ENCODE peak calls at places on chromosome 17, in ten cellular contexts. S is tibial nerve, Z is stomach, E is AG10803, B is adrenal gland, C is fibroblast of lung, K is thoracic aorta, A is RWPE1, V is cardiac muscle cell, G is transverse colon. F is an unnamed sample.
A peak's percentile ranks its signal among the peaks of the same experiment; 100 is the strongest.

GRCh38 chr17:81966343-81967243 is 5.6 kb upstream of the NOTUM start:
- DNase-seq in C (no peak), A (no peak), V (peak; percentile 79), E (peak; percentile 66), B (peak; percentile 58), K (no peak), S (no peak), G (peak; percentile 70), Z (peak; percentile 59), F (no peak)

GRCh38 chr17:75909051-75909811 is 4.5 kb upstream of the MRPL38 start:
- DNase-seq in B (no peak), V (no peak), S (no peak), Z (peak; percentile 53), G (no peak), E (no peak), C (no peak), K (no peak), A (no peak), F (no peak)

GRCh38 chr17:35338230-35338629 is 35.2 kb downstream of the SLFN11 start:
- DNase-seq in S (no peak), V (no peak), G (no peak), C (no peak), E (no peak), K (no peak), Z (no peak), B (no peak), A (no peak), F (no peak)

GRCh38 chr17:76542566-76542971 is 2.7 kb downstream of the PRCD start:
- DNase-seq in K (no peak), C (no peak), B (no peak), Z (no peak), G (no peak), A (no peak), V (no peak), E (no peak), S (no peak), F (no peak)

GRCh38 chr17:28180449-28180848 is 138.0 kb downstream of the NLK start:
- DNase-seq in Z (no peak), G (no peak), B (no peak), A (no peak), K (no peak), E (peak; percentile 56), V (peak; percentile 49), S (no peak), C (peak; percentile 56), F (no peak)

GRCh38 chr17:55416000-55416399 is 5.6 kb downstream of the MMD start:
- DNase-seq in A (no peak), V (no peak), Z (no peak), S (no peak), E (no peak), K (no peak), G (no peak), B (no peak), C (no peak), F (no peak)

GRCh38 chr17:65261682-65262636 is 124.8 kb downstream of the RGS9 start:
- DNase-seq in S (no peak), C (peak; percentile 37), B (no peak), E (peak; percentile 46), K (no peak), Z (no peak), V (peak; percentile 44), A (no peak), G (no peak), F (peak; percentile 5)

GRCh38 chr17:78952706-78953105 is 27.0 kb downstream of the LGALS3BP start:
- DNase-seq in S (no peak), E (no peak), G (no peak), K (no peak), V (no peak), B (no peak), C (no peak), A (no peak), Z (no peak), F (no peak)

GRCh38 chr17:79513805-79514535 is 96.9 kb downstream of the RBFOX3 start:
- DNase-seq in K (no peak), E (no peak), B (no peak), A (no peak), S (no peak), V (no peak), Z (no peak), C (no peak), G (no peak), F (no peak)

DNA sequence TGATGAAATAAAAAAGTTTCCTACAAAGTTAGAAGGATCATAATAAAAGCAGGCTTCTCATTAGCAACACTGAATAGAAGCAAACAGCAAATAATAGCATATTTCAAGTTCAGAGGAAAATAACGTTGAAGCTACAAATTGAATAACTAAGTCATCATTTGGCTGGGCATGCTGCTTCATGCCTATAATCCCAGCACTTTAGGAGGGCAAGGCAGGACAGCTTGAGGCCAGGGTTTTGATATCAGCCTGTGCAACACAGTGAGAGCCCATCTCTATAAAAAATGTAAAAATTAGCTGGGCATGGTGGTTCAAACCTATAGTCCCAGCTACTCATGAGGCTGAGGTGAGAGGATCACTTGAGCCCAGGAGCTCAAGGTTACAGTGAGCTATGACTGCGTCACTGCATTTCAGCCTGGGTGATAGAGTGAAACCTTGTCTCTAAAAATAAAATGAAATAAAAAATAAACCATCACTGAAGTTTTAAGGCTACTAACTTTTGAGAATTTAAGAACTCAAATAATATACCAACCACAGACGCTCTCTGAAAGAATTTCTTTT is 25.5 kb downstream of the NCOR1 start:
- DNase-seq in E (no peak), S (no peak), B (no peak), C (no peak), G (no peak), V (no peak), K (no peak), A (peak; percentile 13), Z (no peak), F (no peak)
- TF ChIP-seq CTCF in E (no peak), S (no peak), B (no peak), C (no peak), G (no peak), V (no peak), K (no peak), A (no peak), Z (no peak), F (no peak)

GRCh38 chr17:30236297-30236624 is 764 bp upstream of the SLC6A4 start:
- DNase-seq in E (no peak), V (no peak), C (no peak), G (no peak), A (no peak), S (no peak), B (no peak), K (no peak), Z (no peak), F (no peak)

GRCh38 chr17:30237296-30238002 is 2.0 kb upstream of the SLC6A4 start:
- DNase-seq in A (no peak), E (no peak), C (no peak), B (no peak), V (no peak), G (no peak), S (no peak), K (no peak), Z (no peak), F (no peak)

GRCh38 chr17:30238003-30238344 is 2.5 kb upstream of the SLC6A4 start:
- DNase-seq in G (no peak), C (no peak), A (no peak), V (no peak), B (no peak), K (no peak), E (no peak), S (no peak), Z (no peak), F (no peak)

GRCh38 chr17:30235386-30236296 is at the start of gene SLC6A4:
- DNase-seq in A (no peak), V (peak; percentile 31), C (no peak), E (no peak), Z (no peak), B (no peak), G (no peak), K (no peak), S (no peak), F (no peak)

GRCh38 chr17:30236807-30237206 is 1.3 kb upstream of the SLC6A4 start:
- DNase-seq in E (peak; percentile 25), S (peak; percentile 15), B (peak; percentile 39), V (peak; percentile 49), A (peak; percentile 55), C (peak; percentile 27), Z (peak; percentile 59), G (peak; percentile 66), K (peak; percentile 36), F (peak; percentile 89)
- TF ChIP-seq CTCF in E (peak; percentile 42), S (no peak), B (peak; percentile 21), V (peak; percentile 33), A (peak; percentile 42), C (peak; percentile 31), Z (no peak), G (peak; percentile 37), K (peak; percentile 29), F (peak; percentile 49)

GRCh38 chr17:1375615-1376014 is 24.4 kb downstream of the YWHAE start:
- DNase-seq in K (no peak), A (no peak), S (no peak), G (no peak), B (no peak), E (no peak), C (no peak), V (no peak), Z (no peak), F (no peak)
- TF ChIP-seq CTCF in K (no peak), A (no peak), S (no peak), G (no peak), B (no peak), E (no peak), C (no peak), V (no peak), Z (no peak), F (no peak)

GRCh38 chr17:31444026-31444425 is 52.6 kb downstream of the RAB11FIP4 start:
- DNase-seq in A (no peak), G (no peak), B (no peak), K (no peak), E (peak; percentile 21), Z (no peak), V (no peak), C (peak; percentile 50), S (no peak), F (no peak)

GRCh38 chr17:31448467-31449077 is 57.1 kb downstream of the RAB11FIP4 start:
- DNase-seq in S (no peak), E (peak; percentile 55), A (no peak), Z (no peak), V (peak; percentile 67), K (no peak), B (no peak), G (no peak), C (peak; percentile 46), F (no peak)

GRCh38 chr17:31443386-31443785 is 51.9 kb downstream of the RAB11FIP4 start:
- DNase-seq in Z (no peak), V (no peak), K (no peak), G (no peak), C (no peak), B (no peak), A (no peak), S (no peak), E (no peak), F (no peak)

GRCh38 chr17:31449746-31450145 is 58.3 kb downstream of the RAB11FIP4 start:
- DNase-seq in B (no peak), C (no peak), G (no peak), Z (no peak), V (no peak), K (no peak), S (no peak), A (no peak), E (no peak), F (no peak)

GRCh38 chr17:31446195-31446967 is 54.9 kb downstream of the RAB11FIP4 start:
- DNase-seq in B (no peak), S (no peak), C (no peak), Z (no peak), A (no peak), E (no peak), V (no peak), K (no peak), G (no peak), F (no peak)
- TF ChIP-seq CTCF in B (no peak), S (no peak), C (no peak), Z (no peak), A (no peak), E (peak; percentile 28), V (no peak), K (no peak), G (no peak), F (peak; percentile 12)

GRCh38 chr17:60577147-60577925 is 22.7 kb upstream of the PPM1D start:
- DNase-seq in C (peak; percentile 47), G (peak; percentile 25), K (no peak), B (peak; percentile 29), A (no peak), V (peak; percentile 75), Z (no peak), E (peak; percentile 70), S (peak; percentile 41), F (no peak)
- TF ChIP-seq CTCF in C (peak; percentile 11), G (no peak), K (peak; percentile 36), B (no peak), A (peak; percentile 41), V (peak; percentile 4), Z (no peak), E (peak; percentile 40), S (peak; percentile 14), F (peak; percentile 37)